ENCODE peak calls at places on chromosomes 2 and 18, in four cellular contexts. One of them, this sample, is unnamed. For H3K4me1, the result is how much of the 10 kb centered on the place peaks cover.

GRCh38 chr2:18365346-18365745 is 195.1 kb downstream of the RDH14 start:
- DNase-seq in DND-41: no peak
- DNase-seq in esophagus squamous epithelium: no peak
- DNase-seq in CD8-positive, alpha-beta T cell: no peak
- DNase-seq in this sample: no peak

GRCh38 chr18:76707534-76707933 is 114.8 kb upstream of the ZNF236 start:
- DNase-seq in DND-41: no peak
- DNase-seq in esophagus squamous epithelium: no peak
- DNase-seq in CD8-positive, alpha-beta T cell: no peak
- DNase-seq in this sample: no peak

GRCh38 chr2:64457518-64457917 is 3.6 kb downstream of the LGALSL start:
- DNase-seq in DND-41: no peak
- DNase-seq in esophagus squamous epithelium: no peak
- DNase-seq in CD8-positive, alpha-beta T cell: no peak
- DNase-seq in this sample: no peak

GRCh38 chr18:34871435-34871834 is 161.3 kb downstream of the DTNA start:
- DNase-seq in DND-41: no peak
- DNase-seq in esophagus squamous epithelium: no peak
- DNase-seq in CD8-positive, alpha-beta T cell: no peak
- DNase-seq in this sample: no peak

GRCh38 chr2:66233981-66234380 is 200.9 kb upstream of the MEIS1 start:
- DNase-seq in DND-41: no peak
- DNase-seq in esophagus squamous epithelium: no peak
- DNase-seq in CD8-positive, alpha-beta T cell: no peak
- DNase-seq in this sample: no peak

GRCh38 chr2:202035089-202035940 is 1.7 kb downstream of the FZD7 start:
- DNase-seq in DND-41: no peak
- DNase-seq in esophagus squamous epithelium: no peak
- DNase-seq in CD8-positive, alpha-beta T cell: peak
- DNase-seq in this sample: peak

GRCh38 chr2:152409691-152410597 is 75.0 kb downstream of the FMNL2 start:
- DNase-seq in DND-41: no peak
- DNase-seq in esophagus squamous epithelium: no peak
- DNase-seq in CD8-positive, alpha-beta T cell: no peak
- DNase-seq in this sample: no peak

GRCh38 chr2:95314964-95315611 is 17.9 kb downstream of the KCNIP3 start:
- DNase-seq in DND-41: no peak
- DNase-seq in esophagus squamous epithelium: no peak
- DNase-seq in CD8-positive, alpha-beta T cell: no peak
- DNase-seq in this sample: no peak

GRCh38 chr2:239268082-239268481 is 132.7 kb downstream of the HDAC4 start:
- DNase-seq in DND-41: no peak
- DNase-seq in esophagus squamous epithelium: no peak
- DNase-seq in CD8-positive, alpha-beta T cell: no peak
- DNase-seq in this sample: no peak

GRCh38 chr2:149894226-149894625 is 306.7 kb upstream of the MMADHC start:
- DNase-seq in DND-41: no peak
- DNase-seq in esophagus squamous epithelium: no peak
- DNase-seq in CD8-positive, alpha-beta T cell: no peak
- DNase-seq in this sample: no peak

GRCh38 chr18:68557183-68557582 is 157.7 kb downstream of the TMX3 start:
- DNase-seq in DND-41: no peak
- DNase-seq in esophagus squamous epithelium: no peak
- DNase-seq in CD8-positive, alpha-beta T cell: no peak
- DNase-seq in this sample: no peak

GRCh38 chr2:30239308-30240161 is 8.2 kb downstream of the LBH start:
- DNase-seq in DND-41: peak
- DNase-seq in esophagus squamous epithelium: no peak
- DNase-seq in CD8-positive, alpha-beta T cell: peak
- DNase-seq in this sample: peak

GRCh38 chr2:30238143-30238800 is 6.9 kb downstream of the LBH start:
- DNase-seq in DND-41: no peak
- DNase-seq in esophagus squamous epithelium: no peak
- DNase-seq in CD8-positive, alpha-beta T cell: no peak
- DNase-seq in this sample: no peak

GRCh38 chr2:30236591-30237245 is 5.4 kb downstream of the LBH start:
- DNase-seq in DND-41: no peak
- DNase-seq in esophagus squamous epithelium: no peak
- DNase-seq in CD8-positive, alpha-beta T cell: no peak
- DNase-seq in this sample: no peak

GRCh38 chr2:30235859-30236535 is 4.7 kb downstream of the LBH start:
- DNase-seq in DND-41: no peak
- DNase-seq in esophagus squamous epithelium: no peak
- DNase-seq in CD8-positive, alpha-beta T cell: no peak
- DNase-seq in this sample: no peak

DNA sequence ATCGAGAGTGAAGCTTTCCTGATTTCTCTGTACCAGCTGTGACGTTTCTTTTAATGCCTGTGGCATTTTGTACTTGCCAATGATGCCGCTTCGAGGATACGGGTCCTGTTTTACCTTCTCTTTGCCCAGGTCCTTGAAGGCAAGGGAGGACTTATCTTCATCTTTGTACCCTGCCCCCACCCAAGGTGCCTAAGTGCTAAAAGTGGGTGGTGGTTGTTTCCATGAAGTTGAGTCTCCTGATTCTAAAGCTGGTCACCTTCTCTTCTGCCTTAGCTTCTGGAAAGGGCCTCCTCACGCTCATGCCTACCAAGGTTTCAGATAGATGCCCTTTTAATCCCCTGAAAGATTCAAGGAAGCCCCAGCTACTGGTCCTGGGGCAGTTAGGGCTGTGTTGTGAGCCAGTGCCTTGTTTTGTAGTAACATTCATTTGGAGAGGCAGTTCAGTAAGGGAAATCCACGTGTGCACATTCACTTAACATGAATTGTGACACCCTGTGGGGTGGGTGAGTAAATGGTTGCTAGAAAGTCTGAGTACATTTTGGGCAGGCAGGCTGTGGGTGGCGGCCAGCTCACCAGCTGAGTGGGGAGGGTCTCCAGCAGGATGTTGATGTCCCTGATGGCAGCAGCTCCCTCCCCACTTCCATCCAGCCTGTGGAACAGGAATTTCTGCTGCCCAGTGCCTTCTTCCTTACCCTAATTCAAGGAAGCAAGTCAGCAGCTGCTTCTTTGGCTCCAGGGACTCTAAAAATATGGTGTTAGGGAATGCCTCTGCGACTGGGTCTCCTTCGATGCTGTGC is 6.2 kb downstream of the LBH start:
- DNase-seq in DND-41: no peak
- DNase-seq in esophagus squamous epithelium: no peak
- DNase-seq in CD8-positive, alpha-beta T cell: no peak
- DNase-seq in this sample: no peak
- H3K27ac ChIP-seq in DND-41: no peak
- H3K27ac ChIP-seq in esophagus squamous epithelium: peak
- H3K27ac ChIP-seq in CD8-positive, alpha-beta T cell: peak
- H3K27ac ChIP-seq in this sample: peak

GRCh38 chr2:199461455-199462166 is 3.9 kb upstream of the SATB2 start:
- DNase-seq in DND-41: no peak
- DNase-seq in esophagus squamous epithelium: no peak
- DNase-seq in CD8-positive, alpha-beta T cell: no peak
- DNase-seq in this sample: no peak
- H3K4me3 ChIP-seq in DND-41: no peak
- H3K4me3 ChIP-seq in esophagus squamous epithelium: no peak
- H3K4me3 ChIP-seq in CD8-positive, alpha-beta T cell: no peak
- H3K4me3 ChIP-seq in this sample: no peak

DNA sequence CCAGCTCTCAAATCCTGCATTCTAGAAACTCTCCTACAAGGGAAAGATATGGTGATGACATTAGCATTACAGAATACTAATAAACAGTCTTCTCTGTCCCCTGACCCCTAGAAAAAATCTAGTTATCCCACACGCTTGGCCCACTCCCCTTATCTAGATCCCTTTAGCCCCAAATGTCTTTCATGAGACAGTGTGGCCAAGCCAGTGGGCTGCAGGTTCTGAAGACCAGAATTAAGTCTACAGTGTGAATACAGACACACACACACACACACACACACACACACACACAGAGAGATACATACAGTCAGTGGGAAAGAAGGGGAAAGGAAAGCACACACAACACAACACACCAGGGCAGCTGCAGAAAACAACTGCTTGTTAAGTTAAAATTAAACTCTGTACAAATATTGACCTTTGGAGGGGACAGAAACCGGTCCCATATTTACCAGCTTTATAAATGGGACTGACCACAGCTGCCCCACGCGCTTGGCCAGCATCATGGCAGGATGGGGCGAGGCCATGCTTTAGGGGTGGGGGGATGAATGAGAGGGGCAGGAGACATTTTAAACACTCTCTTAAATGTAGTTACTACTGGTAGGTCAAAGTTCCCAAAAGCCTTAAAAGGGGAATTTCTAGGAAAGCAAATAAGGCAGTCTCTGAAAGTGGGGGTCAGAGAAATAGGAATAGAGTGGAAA is 49.1 kb downstream of the NHEJ1 start:
- DNase-seq in DND-41: no peak
- DNase-seq in esophagus squamous epithelium: no peak
- DNase-seq in CD8-positive, alpha-beta T cell: no peak
- DNase-seq in this sample: no peak
- H3K4me1 ChIP-seq in DND-41: under half
- H3K4me1 ChIP-seq in esophagus squamous epithelium: under half
- H3K4me1 ChIP-seq in CD8-positive, alpha-beta T cell: under half
- H3K4me1 ChIP-seq in this sample: under half

DNA sequence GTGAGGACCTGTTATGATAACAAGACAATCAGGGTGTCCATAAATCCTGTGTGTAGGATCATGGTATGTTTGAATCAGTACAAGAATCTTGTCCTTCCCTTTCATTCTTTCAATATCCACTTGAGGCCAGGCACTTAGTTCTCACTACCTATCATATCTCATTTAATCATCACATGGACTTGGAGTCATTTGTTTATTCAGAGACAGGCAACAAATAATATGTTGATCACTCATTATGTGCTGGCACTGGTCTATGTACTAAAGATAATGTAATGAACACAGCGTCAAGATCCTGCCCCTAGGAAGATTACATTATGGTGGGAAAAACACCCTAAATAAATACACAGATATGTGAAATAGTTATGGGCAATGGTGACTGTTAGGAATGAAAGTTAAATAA is 342.6 kb downstream of the LPIN1 start:
- DNase-seq in DND-41: no peak
- DNase-seq in esophagus squamous epithelium: no peak
- DNase-seq in CD8-positive, alpha-beta T cell: no peak
- DNase-seq in this sample: no peak
- H3K27ac ChIP-seq in DND-41: no peak
- H3K27ac ChIP-seq in esophagus squamous epithelium: no peak
- H3K27ac ChIP-seq in CD8-positive, alpha-beta T cell: no peak
- H3K27ac ChIP-seq in this sample: no peak